ENCODE peak calls at places on chromosomes 5 and 9, in five cellular contexts. F is BJ, H is B cell, P is fibroblast of the aortic adventitia, I is Calu3. S is an unnamed sample.

GRCh38 chr9:108473209-108474112 is 382.3 kb downstream of the ACTL7B start:
- DNase-seq in F (no peak), P (peak), I (no peak), H (no peak), S (no peak)

GRCh38 chr5:125484272-125485002 is 738.0 kb upstream of the ZNF608 start:
- DNase-seq in F (no peak), I (peak), P (peak), H (no peak), S (no peak)

GRCh38 chr9:14433293-14433818 is 119.4 kb upstream of the NFIB start:
- DNase-seq in I (no peak), H (no peak), P (peak), F (no peak), S (no peak)

GRCh38 chr5:72178910-72179815 is 71.9 kb downstream of the MAP1B start:
- DNase-seq in I (peak), P (peak), F (no peak), H (no peak), S (no peak)

GRCh38 chr5:160649304-160649703 is 202.7 kb downstream of the ATP10B start:
- DNase-seq in P (no peak), I (peak), H (no peak), F (no peak), S (no peak)

GRCh38 chr5:107104774-107105050 is 566.0 kb downstream of the EFNA5 start:
- DNase-seq in F (no peak), H (no peak), P (peak), I (peak), S (peak)

GRCh38 chr9:3403315-3403714 is 122.5 kb downstream of the RFX3 start:
- DNase-seq in P (no peak), F (no peak), I (no peak), H (no peak), S (no peak)

GRCh38 chr5:165881259-165881658 is 2375.8 kb downstream of the MAT2B start:
- DNase-seq in I (peak), F (no peak), H (no peak), P (no peak), S (no peak)

GRCh38 chr9:77841739-77842386 is 189.7 kb downstream of the GNAQ start:
- DNase-seq in H (peak), F (no peak), P (no peak), I (no peak), S (no peak)

GRCh38 chr9:122159026-122159924 is at the start of the genes MORN5 and NDUFA8:
- DNase-seq in I (peak), F (peak), H (peak), P (peak), S (peak)

GRCh38 chr9:97735070-97735600 is 38.0 kb upstream of the XPA start:
- DNase-seq in P (no peak), F (no peak), H (no peak), I (no peak), S (no peak)

GRCh38 chr9:116687762-116688160 is 656 bp downstream of the TRIM32 start:
- DNase-seq in H (no peak), I (no peak), P (no peak), F (no peak), S (no peak)

GRCh38 chr5:38532165-38532669 is 24.2 kb downstream of the LIFR start:
- DNase-seq in P (no peak), H (no peak), I (no peak), F (no peak), S (no peak)

GRCh38 chr5:74772359-74772758 is 5.3 kb downstream of the NSA2 start:
- DNase-seq in I (no peak), P (no peak), F (no peak), H (no peak), S (no peak)

GRCh38 chr5:111075520-111075919 is 4.0 kb downstream of the TSLP start:
- DNase-seq in P (peak), F (peak), H (no peak), I (no peak), S (no peak)

GRCh38 chr5:113294341-113295110 is 140.3 kb downstream of the TSSK1B start:
- DNase-seq in P (peak), F (peak), I (peak), H (peak), S (peak)
- TF ChIP-seq CTCF in P (peak), F (peak), I (no peak), H (no peak), S (no peak)

GRCh38 chr5:14268236-14268701 is 125.1 kb downstream of the TRIO start:
- DNase-seq in H (no peak), I (peak), F (peak), P (peak), S (no peak)

GRCh38 chr5:14270212-14270702 is 127.1 kb downstream of the TRIO start:
- DNase-seq in P (peak), I (peak), F (no peak), H (peak), S (peak)

GRCh38 chr5:14269395-14269794 is 126.3 kb downstream of the TRIO start:
- DNase-seq in H (no peak), I (no peak), P (no peak), F (no peak), S (no peak)

GRCh38 chr5:14267166-14267838 is 124.2 kb downstream of the TRIO start:
- DNase-seq in F (no peak), H (no peak), I (no peak), P (no peak), S (no peak)

GRCh38 chr5:14268738-14269137 is 125.6 kb downstream of the TRIO start:
- DNase-seq in I (no peak), P (peak), F (no peak), H (no peak), S (no peak)
- TF ChIP-seq CTCF in I (no peak), P (no peak), F (no peak), H (no peak), S (no peak)

GRCh38 chr5:143016777-143017374 is 246.7 kb downstream of the ARHGAP26 start:
- DNase-seq in P (peak), I (peak), F (no peak), H (peak), S (peak)
- TF ChIP-seq CTCF in P (peak), I (peak), F (peak), H (peak), S (peak)

GRCh38 chr5:135010502-135011354 is 23.3 kb downstream of the PITX1 start:
- DNase-seq in I (peak), F (no peak), P (no peak), H (peak), S (no peak)
- TF ChIP-seq CTCF in I (peak), F (peak), P (peak), H (no peak), S (no peak)